ENCODE peak calls at places on chromosomes 5 and 9, in eight cellular contexts. X, H, F, N, A, S, Q and Z are unnamed samples.

GRCh38 chr5:180174587-180174972 is 34.4 kb downstream of the RASGEF1C start:
- DNase-seq in X (no peak), H (no peak), F (no peak), N (no peak), A (no peak), S (no peak), Q (no peak), Z (no peak)

GRCh38 chr5:79771387-79771786 is 81.8 kb downstream of the CMYA5 start:
- DNase-seq in X (no peak), H (no peak), F (peak), N (no peak), A (peak), S (no peak), Q (no peak), Z (no peak)

GRCh38 chr9:120579139-120579749 is 723 bp downstream of the CDK5RAP2 start:
- DNase-seq in X (peak), H (no peak), F (peak), N (no peak), A (no peak), S (no peak), Q (no peak), Z (no peak)

GRCh38 chr9:137311971-137312851 is 10.1 kb upstream of the NRARP start:
- DNase-seq in X (peak), H (peak), F (no peak), N (no peak), A (no peak), S (peak), Q (no peak), Z (no peak)

GRCh38 chr5:58800861-58801540 is 218.1 kb downstream of the RAB3C start:
- DNase-seq in X (peak), H (no peak), F (no peak), N (no peak), A (no peak), S (no peak), Q (no peak), Z (no peak)

GRCh38 chr5:58459276-58459859 is 518 bp downstream of the PLK2 start:
- DNase-seq in X (peak), H (peak), F (peak), N (no peak), A (peak), S (peak), Q (peak), Z (no peak)

GRCh38 chr9:124190761-124191160 is 67.0 kb upstream of the NEK6 start:
- DNase-seq in X (no peak), H (peak), F (no peak), N (peak), A (no peak), S (no peak), Q (peak), Z (no peak)

GRCh38 chr5:32713396-32714381 is 2.6 kb downstream of the NPR3 start:
- DNase-seq in X (no peak), H (no peak), F (peak), N (peak), A (peak), S (peak), Q (peak), Z (peak)

GRCh38 chr5:39283231-39283818 is 64.0 kb upstream of the FYB1 start:
- DNase-seq in X (peak), H (no peak), F (peak), N (no peak), A (peak), S (no peak), Q (peak), Z (peak)

GRCh38 chr5:38022621-38023020 is 182.8 kb upstream of the GDNF start:
- DNase-seq in X (no peak), H (no peak), F (no peak), N (no peak), A (no peak), S (no peak), Q (no peak), Z (no peak)

GRCh38 chr9:83599071-83599470 is 23.9 kb upstream of the IDNK start:
- DNase-seq in X (no peak), H (no peak), F (no peak), N (no peak), A (no peak), S (no peak), Q (no peak), Z (no peak)

GRCh38 chr5:116379306-116379705 is 195.3 kb downstream of the SEMA6A start:
- DNase-seq in X (no peak), H (no peak), F (no peak), N (no peak), A (no peak), S (no peak), Q (no peak), Z (no peak)

GRCh38 chr5:98209418-98209817 is 564.0 kb upstream of the RGMB start:
- DNase-seq in X (no peak), H (no peak), F (no peak), N (no peak), A (no peak), S (no peak), Q (no peak), Z (no peak)

GRCh38 chr9:78669591-78669990 is 372.7 kb downstream of the PSAT1 start:
- DNase-seq in X (no peak), H (no peak), F (no peak), N (no peak), A (peak), S (no peak), Q (no peak), Z (no peak)

GRCh38 chr9:4197548-4197947 is 102.3 kb downstream of the GLIS3 start:
- DNase-seq in X (peak), H (no peak), F (no peak), N (no peak), A (no peak), S (no peak), Q (no peak), Z (peak)

GRCh38 chr5:151686673-151687378 is at the start of gene SPARC:
- DNase-seq in X (peak), H (peak), F (peak), N (peak), A (peak), S (peak), Q (peak), Z (peak)

GRCh38 chr9:121680236-121680635 is 28.8 kb downstream of the DAB2IP start:
- DNase-seq in X (no peak), H (no peak), F (no peak), N (no peak), A (no peak), S (no peak), Q (no peak), Z (no peak)

GRCh38 chr5:132764671-132765070 is 12.4 kb downstream of the SEPTIN8 start:
- DNase-seq in X (no peak), H (peak), F (no peak), N (no peak), A (no peak), S (no peak), Q (no peak), Z (no peak)

GRCh38 chr5:141850183-141850768 is 27.9 kb downstream of the PCDH1 start:
- DNase-seq in X (no peak), H (no peak), F (peak), N (no peak), A (peak), S (peak), Q (no peak), Z (peak)

GRCh38 chr5:65873181-65873580 is 53.2 kb upstream of the ERBIN start:
- DNase-seq in X (peak), H (no peak), F (peak), N (no peak), A (peak), S (no peak), Q (no peak), Z (no peak)

GRCh38 chr5:152271420-152271819 is 133.7 kb downstream of the NMUR2 start:
- DNase-seq in X (peak), H (no peak), F (no peak), N (no peak), A (no peak), S (no peak), Q (no peak), Z (no peak)

GRCh38 chr5:155530046-155530445 is 516.5 kb downstream of the KIF4B start:
- DNase-seq in X (peak), H (no peak), F (no peak), N (no peak), A (no peak), S (no peak), Q (no peak), Z (no peak)

GRCh38 chr9:126907058-126907457 is 7.5 kb upstream of the RALGPS1 start:
- DNase-seq in X (no peak), H (no peak), F (no peak), N (no peak), A (no peak), S (no peak), Q (no peak), Z (no peak)

GRCh38 chr5:156420665-156421064 is 93.7 kb downstream of the SGCD start:
- DNase-seq in X (no peak), H (no peak), F (no peak), N (no peak), A (peak), S (no peak), Q (no peak), Z (no peak)

GRCh38 chr9:119289740-119290139 is 79.5 kb downstream of the BRINP1 start:
- DNase-seq in X (peak), H (no peak), F (peak), N (peak), A (no peak), S (no peak), Q (peak), Z (peak)

GRCh38 chr5:135706474-135706873 is 127.7 kb upstream of the CXCL14 start:
- DNase-seq in X (no peak), H (no peak), F (no peak), N (no peak), A (no peak), S (no peak), Q (no peak), Z (no peak)

GRCh38 chr5:135705941-135706340 is 127.2 kb upstream of the CXCL14 start:
- DNase-seq in X (no peak), H (no peak), F (no peak), N (no peak), A (no peak), S (no peak), Q (no peak), Z (no peak)

GRCh38 chr5:135704616-135705015 is 125.8 kb upstream of the CXCL14 start:
- DNase-seq in X (no peak), H (no peak), F (no peak), N (no peak), A (no peak), S (no peak), Q (no peak), Z (no peak)

GRCh38 chr5:135706893-135707292 is 127.6 kb upstream of the SLC25A48 start:
- DNase-seq in X (no peak), H (no peak), F (no peak), N (no peak), A (no peak), S (no peak), Q (no peak), Z (no peak)

GRCh38 chr5:135705230-135705631 is 126.4 kb upstream of the CXCL14 start:
- DNase-seq in X (peak), H (no peak), F (peak), N (no peak), A (peak), S (no peak), Q (no peak), Z (no peak)
- TF ChIP-seq CTCF in X (no peak), H (no peak), F (no peak), N (no peak), A (no peak), S (no peak), Q (no peak), Z (no peak)

GRCh38 chr5:118698774-118699173 is 289.6 kb downstream of the DTWD2 start:
- DNase-seq in X (no peak), H (no peak), F (no peak), N (no peak), A (no peak), S (no peak), Q (no peak), Z (no peak)
- TF ChIP-seq CTCF in X (no peak), H (no peak), F (no peak), N (no peak), A (no peak), S (no peak), Q (no peak), Z (no peak)

GRCh38 chr9:36867672-36868471 is 166.2 kb downstream of the PAX5 start:
- DNase-seq in X (no peak), H (no peak), F (no peak), N (no peak), A (no peak), S (no peak), Q (peak), Z (no peak)
- TF ChIP-seq CTCF in X (no peak), H (no peak), F (no peak), N (no peak), A (no peak), S (no peak), Q (no peak), Z (no peak)

GRCh38 chr5:143016777-143017374 is 246.7 kb downstream of the ARHGAP26 start:
- DNase-seq in X (peak), H (no peak), F (peak), N (peak), A (peak), S (no peak), Q (no peak), Z (peak)
- TF ChIP-seq CTCF in X (peak), H (no peak), F (peak), N (peak), A (peak), S (peak), Q (peak), Z (peak)

GRCh38 chr5:110094109-110094508 is 404.4 kb downstream of the MAN2A1 start:
- DNase-seq in X (no peak), H (no peak), F (no peak), N (no peak), A (no peak), S (no peak), Q (no peak), Z (no peak)
- TF ChIP-seq CTCF in X (no peak), H (no peak), F (no peak), N (no peak), A (no peak), S (no peak), Q (no peak), Z (no peak)

GRCh38 chr5:134813827-134814226 is 31.9 kb upstream of the C5orf24 start:
- DNase-seq in X (no peak), H (no peak), F (no peak), N (no peak), A (no peak), S (no peak), Q (no peak), Z (no peak)
- TF ChIP-seq CTCF in X (no peak), H (no peak), F (no peak), N (no peak), A (no peak), S (no peak), Q (no peak), Z (no peak)